ENCODE peak calls at places on chromosomes 7 and 10, in five cellular contexts. C is cardiac fibroblast, W is A549, X is right atrium auricular region, F is suprapubic skin. Y is an unnamed sample.

GRCh38 chr7:129169171-129169643 is 19.2 kb upstream of the SMO start:
- DNase-seq in F (no peak), W (no peak), C (no peak), X (no peak), Y (no peak)

GRCh38 chr10:118698421-118698820 is 56.3 kb downstream of the CACUL1 start:
- DNase-seq in W (peak), C (peak), X (no peak), F (no peak), Y (no peak)

GRCh38 chr7:25583655-25584054 is 355.4 kb upstream of the NPVF start:
- DNase-seq in X (no peak), C (no peak), F (no peak), W (no peak), Y (no peak)

GRCh38 chr10:72802291-72803118 is 91.0 kb upstream of the OIT3 start:
- DNase-seq in C (peak), X (no peak), F (no peak), W (no peak), Y (no peak)

GRCh38 chr7:69871213-69871885 is 273.1 kb downstream of the AUTS2 start:
- DNase-seq in C (peak), F (no peak), W (peak), X (no peak), Y (no peak)

GRCh38 chr10:68537796-68538195 is 10.5 kb upstream of the SLC25A16 start:
- DNase-seq in X (no peak), F (no peak), C (no peak), W (no peak), Y (no peak)

GRCh38 chr10:113947138-113948011 is 92.9 kb downstream of the NHLRC2 start:
- DNase-seq in X (peak), F (no peak), C (no peak), W (no peak), Y (no peak)

GRCh38 chr7:37924399-37924798 is 4.0 kb downstream of the EPDR1 start:
- DNase-seq in W (no peak), F (no peak), C (no peak), X (no peak), Y (no peak)

GRCh38 chr7:158494643-158495042 is 93.0 kb downstream of the PTPRN2 start:
- DNase-seq in W (no peak), X (no peak), C (no peak), F (no peak), Y (no peak)

GRCh38 chr10:36256166-36256565 is 614.1 kb upstream of the FZD8 start:
- DNase-seq in C (peak), X (no peak), F (no peak), W (no peak), Y (no peak)

GRCh38 chr7:68542831-68543230 is 1055.4 kb upstream of the AUTS2 start:
- DNase-seq in X (no peak), F (no peak), C (no peak), W (no peak), Y (no peak)

GRCh38 chr10:132528064-132528800 is 9.4 kb upstream of the INPP5A start:
- DNase-seq in W (no peak), C (peak), X (no peak), F (peak), Y (no peak)

GRCh38 chr7:135690566-135690965 is 28.3 kb downstream of the STMP1 start:
- DNase-seq in X (no peak), C (peak), F (no peak), W (no peak), Y (no peak)

GRCh38 chr7:1286946-1287628 is 54.4 kb downstream of the UNCX start:
- DNase-seq in C (no peak), W (no peak), X (no peak), F (no peak), Y (no peak)

GRCh38 chr7:98354511-98355249 is 46.2 kb downstream of the BAIAP2L1 start:
- DNase-seq in W (peak), F (no peak), C (peak), X (no peak), Y (no peak)

GRCh38 chr10:125788156-125789034 is 12.8 kb upstream of the MMP21 start:
- DNase-seq in X (no peak), F (no peak), W (no peak), C (no peak), Y (no peak)

GRCh38 chr10:75226055-75226454 is 9.7 kb downstream of the COMTD1 start:
- DNase-seq in C (no peak), W (no peak), F (no peak), X (no peak), Y (no peak)

GRCh38 chr10:102596506-102596971 is 47.7 kb upstream of the TRIM8 start:
- DNase-seq in W (peak), C (peak), X (no peak), F (no peak), Y (peak)

GRCh38 chr10:114356786-114357588 is 47.3 kb downstream of the AFAP1L2 start:
- DNase-seq in W (no peak), X (no peak), C (peak), F (no peak), Y (no peak)

GRCh38 chr10:89702121-89702480 is 711 bp downstream of the KIF20B start:
- DNase-seq in W (peak), F (no peak), X (no peak), C (peak), Y (no peak)

GRCh38 chr7:80940539-80941205 is 21.8 kb upstream of the SEMA3C start:
- DNase-seq in F (no peak), W (no peak), C (peak), X (no peak), Y (no peak)

GRCh38 chr10:56646712-56647111 is 285.7 kb upstream of the ZWINT start:
- DNase-seq in F (no peak), X (no peak), C (no peak), W (no peak), Y (no peak)

GRCh38 chr7:137209151-137209822 is 134.2 kb downstream of the PTN start:
- DNase-seq in W (no peak), X (no peak), F (no peak), C (peak), Y (no peak)

GRCh38 chr10:14904316-14904732 is 25.7 kb downstream of the SUV39H2 start:
- DNase-seq in F (no peak), C (peak), X (no peak), W (peak), Y (no peak)

GRCh38 chr10:103854687-103855423 is 521 bp downstream of the SH3PXD2A start:
- DNase-seq in W (peak), F (no peak), C (peak), X (no peak), Y (no peak)

GRCh38 chr7:7751243-7752092 is 33.1 kb upstream of the RPA3 start:
- DNase-seq in X (no peak), F (no peak), C (no peak), W (no peak), Y (no peak)

GRCh38 chr7:44622342-44623151 is 16.1 kb downstream of the OGDH start:
- DNase-seq in C (peak), W (no peak), F (no peak), X (no peak), Y (no peak)

GRCh38 chr7:158815046-158815445 is 14.3 kb downstream of the ESYT2 start:
- DNase-seq in F (no peak), W (no peak), C (peak), X (no peak), Y (no peak)

GRCh38 chr7:158001621-158002320 is 585.9 kb downstream of the PTPRN2 start:
- DNase-seq in X (no peak), C (no peak), F (no peak), W (no peak), Y (no peak)

GRCh38 chr10:102111276-102111675 is 8.9 kb downstream of the LDB1 start:
- DNase-seq in W (no peak), X (no peak), F (no peak), C (no peak), Y (no peak)

GRCh38 chr7:43643842-43644241 is 60.9 kb downstream of the STK17A start:
- DNase-seq in W (no peak), C (no peak), X (no peak), F (no peak), Y (no peak)

GRCh38 chr10:69686866-69687265 is 56.8 kb downstream of the FAM241B start:
- DNase-seq in W (no peak), X (no peak), F (no peak), C (no peak), Y (no peak)
- TF ChIP-seq CTCF in W (no peak), X (no peak), F (no peak), C (no peak), Y (no peak)

DNA sequence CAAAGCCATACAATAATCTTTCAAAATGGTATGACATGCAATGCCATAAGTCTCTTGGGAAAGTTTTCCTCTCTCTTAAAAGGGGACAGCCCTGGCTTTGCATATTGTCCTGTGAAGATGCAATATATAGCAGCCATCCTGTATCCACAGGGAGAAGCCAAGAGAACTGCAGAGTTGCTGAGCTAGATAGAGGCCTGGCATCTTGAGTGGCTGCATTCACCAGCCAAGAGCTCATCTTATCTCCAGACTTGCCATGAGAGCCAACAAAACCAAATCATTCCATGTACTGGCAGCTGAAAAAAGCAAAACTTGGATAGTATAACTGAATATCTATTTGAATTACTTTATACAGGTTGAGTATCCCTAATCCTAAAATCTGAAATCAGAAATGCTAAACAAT is 348.8 kb downstream of the CALN1 start:
- DNase-seq in X (peak), F (no peak), W (no peak), C (no peak), Y (no peak)
- TF ChIP-seq CTCF in X (no peak), F (no peak), W (no peak), C (no peak), Y (no peak)

GRCh38 chr7:141231018-141231792 is 157.3 kb downstream of the TMEM178B start:
- DNase-seq in W (peak), C (peak), F (no peak), X (no peak), Y (no peak)
- TF ChIP-seq CTCF in W (peak), C (no peak), F (no peak), X (peak), Y (no peak)

GRCh38 chr10:34522542-34522941 is 292.6 kb downstream of the PARD3 start:
- DNase-seq in F (no peak), X (no peak), C (peak), W (peak), Y (no peak)
- TF ChIP-seq CTCF in F (no peak), X (peak), C (peak), W (peak), Y (peak)

GRCh38 chr7:116583653-116584052 is 58.8 kb downstream of the CAV1 start:
- DNase-seq in W (no peak), F (no peak), C (no peak), X (no peak), Y (no peak)
- TF ChIP-seq CTCF in W (no peak), F (no peak), C (no peak), X (no peak), Y (no peak)

GRCh38 chr7:16657656-16658279 is 11.8 kb downstream of the BZW2 start:
- DNase-seq in X (no peak), W (peak), F (no peak), C (peak), Y (no peak)
- TF ChIP-seq CTCF in X (no peak), W (no peak), F (no peak), C (peak), Y (no peak)

GRCh38 chr7:148299335-148299734 is 291.2 kb upstream of the C7orf33 start:
- DNase-seq in C (no peak), F (no peak), X (no peak), W (no peak), Y (no peak)

GRCh38 chr7:148299877-148300276 is 290.7 kb upstream of the C7orf33 start:
- DNase-seq in C (no peak), W (no peak), X (no peak), F (no peak), Y (no peak)

GRCh38 chr7:148291799-148292198 is 298.8 kb upstream of the C7orf33 start:
- DNase-seq in X (no peak), W (no peak), C (no peak), F (no peak), Y (no peak)

DNA sequence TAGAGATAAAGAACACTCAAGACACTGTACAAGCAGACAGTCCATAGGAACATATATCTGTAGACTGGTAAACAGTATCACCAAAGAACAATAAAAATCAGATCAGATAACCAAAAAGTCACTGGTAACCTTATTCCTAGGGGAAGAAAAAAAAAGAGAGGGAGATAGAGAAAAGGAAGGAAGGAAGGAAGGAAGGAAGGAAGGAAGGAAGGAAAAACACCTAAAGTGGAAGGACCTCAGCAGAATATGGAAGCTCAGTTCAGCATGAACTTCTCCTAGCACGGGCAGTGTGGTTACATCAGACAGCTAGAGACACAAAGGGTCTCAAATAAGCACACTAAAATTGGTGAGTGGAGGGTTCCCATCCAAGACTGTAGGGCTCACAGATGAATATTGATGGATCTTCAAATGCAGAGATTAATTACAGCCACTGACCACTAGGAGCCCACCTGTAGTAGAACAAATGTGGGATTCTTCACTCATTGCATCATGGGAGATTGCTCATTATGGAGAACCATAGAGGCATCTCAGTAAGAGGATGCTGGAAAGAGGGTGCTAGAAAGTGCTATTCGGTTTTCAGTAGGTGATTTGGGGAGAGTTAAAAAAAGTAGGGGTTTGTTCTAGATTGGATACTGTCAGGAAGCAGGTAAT is 293.4 kb upstream of the C7orf33 start:
- DNase-seq in W (no peak), C (no peak), F (no peak), X (no peak), Y (no peak)
- TF ChIP-seq CTCF in W (no peak), C (no peak), F (no peak), X (no peak), Y (no peak)

GRCh38 chr7:101035941-101036340 is 16.1 kb downstream of the MUC17 start:
- DNase-seq in W (no peak), F (no peak), C (no peak), X (no peak), Y (no peak)

GRCh38 chr7:101031082-101031481 is 11.2 kb downstream of the MUC17 start:
- DNase-seq in X (no peak), F (no peak), C (no peak), W (no peak), Y (no peak)
- TF ChIP-seq CTCF in X (no peak), F (no peak), C (no peak), W (no peak), Y (no peak)

GRCh38 chr7:42138691-42139090 is 98.3 kb downstream of the GLI3 start:
- DNase-seq in X (no peak), W (no peak), C (no peak), F (no peak), Y (no peak)
- TF ChIP-seq CTCF in X (no peak), W (no peak), C (no peak), F (no peak), Y (no peak)

Y was measured in D721Med.